ENCODE peak calls at places on chromosomes 12 and 14, in seven cellular contexts. V, W, S, N, D, I and C are unnamed samples.

GRCh38 chr12:2009623-2010022 is 5.4 kb upstream of the DCP1B start:
- DNase-seq in V (no peak), W (no peak), S (no peak), N (no peak), D (no peak), I (no peak), C (peak; percentile 56)

GRCh38 chr12:17954788-17955187 is 135.2 kb downstream of the RERGL start:
- DNase-seq in V (no peak), W (no peak), S (no peak), N (no peak), D (no peak), I (no peak), C (no peak)

GRCh38 chr12:29163146-29163545 is 14.1 kb downstream of the FAR2 start:
- DNase-seq in V (no peak), W (no peak), S (no peak), N (no peak), D (no peak), I (no peak), C (no peak)

GRCh38 chr12:113232787-113233585 is 11.7 kb downstream of the TPCN1 start:
- DNase-seq in V (no peak), W (peak; percentile 75), S (no peak), N (peak; percentile 97), D (no peak), I (peak; percentile 16), C (peak; percentile 97)

GRCh38 chr14:50342211-50343080 is 30.3 kb downstream of the DMAC2L start:
- DNase-seq in V (no peak), W (peak; percentile 80), S (peak; percentile 59), N (peak; percentile 55), D (peak; percentile 76), I (no peak), C (peak; percentile 80)

GRCh38 chr12:46452776-46453175 is 80.2 kb upstream of the SLC38A2 start:
- DNase-seq in V (no peak), W (no peak), S (no peak), N (no peak), D (no peak), I (no peak), C (peak; percentile 36)

GRCh38 chr12:47885012-47885501 is 19.7 kb downstream of the VDR start:
- DNase-seq in V (no peak), W (no peak), S (no peak), N (no peak), D (no peak), I (no peak), C (no peak)

GRCh38 chr14:35046751-35047536 is 872 bp downstream of the FAM177A1 start:
- DNase-seq in V (peak; percentile 72), W (peak; percentile 70), S (peak; percentile 24), N (peak; percentile 82), D (peak; percentile 43), I (peak; percentile 34), C (no peak)

GRCh38 chr12:7645395-7646177 is 20.1 kb downstream of the APOBEC1 start:
- DNase-seq in V (peak; percentile 52), W (no peak), S (no peak), N (no peak), D (peak; percentile 51), I (no peak), C (peak; percentile 76)

GRCh38 chr14:58954874-58955273 is 233.6 kb upstream of the DAAM1 start:
- DNase-seq in V (no peak), W (no peak), S (no peak), N (no peak), D (no peak), I (no peak), C (no peak)

GRCh38 chr12:68622250-68622649 is 11.6 kb downstream of the RAP1B start:
- DNase-seq in V (no peak), W (no peak), S (no peak), N (no peak), D (no peak), I (no peak), C (peak; percentile 55)

GRCh38 chr14:104604461-104605449 is at the start of gene TMEM179:
- DNase-seq in V (no peak), W (no peak), S (no peak), N (no peak), D (peak; percentile 10), I (no peak), C (no peak)

GRCh38 chr12:100453953-100454352 is 19.7 kb upstream of the NR1H4 start:
- DNase-seq in V (no peak), W (no peak), S (no peak), N (no peak), D (no peak), I (no peak), C (no peak)

GRCh38 chr12:68198490-68199086 is 27.0 kb downstream of the IL26 start:
- DNase-seq in V (no peak), W (no peak), S (no peak), N (no peak), D (no peak), I (no peak), C (no peak)

GRCh38 chr12:132638541-132639408 is 20.2 kb downstream of the P2RX2 start:
- DNase-seq in V (peak; percentile 49), W (no peak), S (peak; percentile 33), N (no peak), D (peak; percentile 69), I (no peak), C (no peak)

GRCh38 chr12:55700255-55701018 is 7.3 kb downstream of the ITGA7 start:
- DNase-seq in V (no peak), W (no peak), S (no peak), N (no peak), D (no peak), I (no peak), C (no peak)